ENCODE peak calls at places on chromosomes 3 and 15, in five cellular contexts. H, U, S, I and W are unnamed samples.

GRCh38 chr3:58345457-58345856 is 12.8 kb downstream of the PXK start:
- DNase-seq in U (no peak), H (no peak), I (no peak), S (no peak), W (no peak)

GRCh38 chr3:187968883-187969580 is 184.9 kb upstream of the LPP start:
- DNase-seq in H (peak), I (no peak), U (no peak), S (no peak), W (peak)

GRCh38 chr15:54029076-54029475 is 50.8 kb downstream of the UNC13C start:
- DNase-seq in I (no peak), U (no peak), S (no peak), H (no peak), W (no peak)

GRCh38 chr3:57949344-57949743 is 58.9 kb upstream of the FLNB start:
- DNase-seq in I (no peak), S (no peak), U (no peak), H (no peak), W (no peak)

GRCh38 chr15:58228708-58229107 is 90.5 kb downstream of the AQP9 start:
- DNase-seq in H (no peak), U (no peak), S (no peak), I (no peak), W (no peak)

GRCh38 chr3:160801386-160802118 is 45.5 kb downstream of the PPM1L start:
- DNase-seq in S (no peak), I (no peak), U (no peak), H (no peak), W (no peak)

GRCh38 chr3:10344147-10344943 is 23.4 kb upstream of the SEC13 start:
- DNase-seq in I (peak), S (no peak), U (peak), H (peak), W (no peak)

GRCh38 chr3:128426128-128426921 is 40.4 kb downstream of the DNAJB8 start:
- DNase-seq in H (peak), I (peak), U (peak), S (no peak), W (no peak)

GRCh38 chr3:45575491-45575923 is 19.0 kb upstream of the LIMD1 start:
- DNase-seq in S (no peak), H (no peak), I (no peak), U (no peak), W (no peak)

GRCh38 chr3:107522510-107523360 is at the start of gene BBX:
- DNase-seq in U (peak), H (peak), S (peak), I (peak), W (peak)

GRCh38 chr15:52620496-52620895 is 51.7 kb upstream of the ARPP19 start:
- DNase-seq in I (no peak), U (no peak), H (no peak), S (no peak), W (no peak)

GRCh38 chr3:127535901-127536817 is 54.4 kb downstream of the TPRA1 start:
- DNase-seq in H (no peak), U (no peak), S (no peak), I (no peak), W (no peak)

GRCh38 chr15:100199711-100200286 is 142.0 kb downstream of the ADAMTS17 start:
- DNase-seq in I (no peak), S (no peak), U (peak), H (no peak), W (no peak)

GRCh38 chr3:140078940-140079339 is 144.0 kb downstream of the CLSTN2 start:
- DNase-seq in H (no peak), S (no peak), I (no peak), U (no peak), W (no peak)

GRCh38 chr15:73763893-73764292 is 10.7 kb upstream of the INSYN1 start:
- DNase-seq in S (no peak), U (no peak), I (no peak), H (no peak), W (no peak)

GRCh38 chr3:192930585-192930984 is 12.9 kb upstream of the MB21D2 start:
- DNase-seq in I (no peak), S (no peak), H (no peak), U (no peak), W (no peak)

GRCh38 chr3:30667250-30667585 is 60.8 kb downstream of the TGFBR2 start:
- DNase-seq in S (no peak), H (no peak), I (no peak), U (no peak), W (no peak)

GRCh38 chr3:146543461-146544012 is 870 bp downstream of the PLSCR1 start:
- DNase-seq in H (no peak), U (no peak), I (no peak), S (no peak), W (no peak)

GRCh38 chr3:36941658-36942057 is 3.2 kb downstream of the TRANK1 start:
- DNase-seq in H (no peak), U (no peak), I (no peak), S (no peak), W (no peak)

GRCh38 chr15:73927476-73928240 is 1.4 kb downstream of the LOXL1 start:
- DNase-seq in S (no peak), H (peak), U (peak), I (peak), W (no peak)

GRCh38 chr3:74630602-74631001 is 16.1 kb upstream of the CNTN3 start:
- DNase-seq in S (no peak), H (no peak), U (no peak), I (no peak), W (no peak)

GRCh38 chr3:195095035-195095703 is 175.8 kb downstream of the XXYLT1 start:
- DNase-seq in I (no peak), U (no peak), S (no peak), H (no peak), W (no peak)

GRCh38 chr3:117512975-117513374 is 803.4 kb downstream of the TUSC7 start:
- DNase-seq in S (no peak), U (no peak), I (no peak), H (no peak), W (no peak)